ENCODE peak calls at places on chromosomes 5 and 9, in nine cellular contexts. One of them, this sample, is unnamed.
A peak's percentile ranks its signal among the peaks of the same experiment; 100 is the strongest.

GRCh38 chr5:135139397-135140134 is 105.5 kb upstream of the PITX1 start:
- DNase-seq in foreskin fibroblast: peak; percentile 84
- DNase-seq in HT1080: peak; percentile 94
- DNase-seq in mesendoderm: no peak
- DNase-seq in fibroblast of gingiva: peak; percentile 75
- DNase-seq in stimulated activated CD4-positive, alpha-beta T cell treated with anti-CD3 and anti-CD28 coated beads, Interleukin-15, amount 100 ng/mL, for 1 hour: no peak
- DNase-seq in activated CD4-positive, CD25-positive, alpha-beta regulatory T cell: no peak
- DNase-seq in neural progenitor cell: no peak
- DNase-seq in SIG-M5: peak; percentile 69
- DNase-seq in this sample: no peak

GRCh38 chr5:142016576-142016975 is 3.7 kb upstream of the GNPDA1 start:
- DNase-seq in HT1080: no peak
- DNase-seq in neural progenitor cell: no peak
- DNase-seq in SIG-M5: no peak
- DNase-seq in fibroblast of gingiva: no peak
- DNase-seq in mesendoderm: no peak
- DNase-seq in activated CD4-positive, CD25-positive, alpha-beta regulatory T cell: no peak
- DNase-seq in foreskin fibroblast: no peak
- DNase-seq in stimulated activated CD4-positive, alpha-beta T cell treated with anti-CD3 and anti-CD28 coated beads, Interleukin-15, amount 100 ng/mL, for 1 hour: no peak
- DNase-seq in this sample: no peak

GRCh38 chr5:170491479-170491878 is 12.3 kb upstream of the KCNIP1 start:
- DNase-seq in SIG-M5: no peak
- DNase-seq in neural progenitor cell: no peak
- DNase-seq in stimulated activated CD4-positive, alpha-beta T cell treated with anti-CD3 and anti-CD28 coated beads, Interleukin-15, amount 100 ng/mL, for 1 hour: no peak
- DNase-seq in fibroblast of gingiva: peak; percentile 91
- DNase-seq in mesendoderm: no peak
- DNase-seq in activated CD4-positive, CD25-positive, alpha-beta regulatory T cell: no peak
- DNase-seq in HT1080: peak; percentile 91
- DNase-seq in foreskin fibroblast: peak; percentile 55
- DNase-seq in this sample: no peak

GRCh38 chr9:135526089-135526729 is 5.0 kb downstream of the LCN1 start:
- DNase-seq in activated CD4-positive, CD25-positive, alpha-beta regulatory T cell: no peak
- DNase-seq in stimulated activated CD4-positive, alpha-beta T cell treated with anti-CD3 and anti-CD28 coated beads, Interleukin-15, amount 100 ng/mL, for 1 hour: no peak
- DNase-seq in foreskin fibroblast: no peak
- DNase-seq in SIG-M5: no peak
- DNase-seq in mesendoderm: no peak
- DNase-seq in HT1080: no peak
- DNase-seq in neural progenitor cell: no peak
- DNase-seq in fibroblast of gingiva: no peak
- DNase-seq in this sample: peak; percentile 40

GRCh38 chr9:37449877-37450632 is 15.2 kb downstream of the ZBTB5 start:
- DNase-seq in SIG-M5: no peak
- DNase-seq in mesendoderm: peak; percentile 85
- DNase-seq in stimulated activated CD4-positive, alpha-beta T cell treated with anti-CD3 and anti-CD28 coated beads, Interleukin-15, amount 100 ng/mL, for 1 hour: no peak
- DNase-seq in fibroblast of gingiva: no peak
- DNase-seq in activated CD4-positive, CD25-positive, alpha-beta regulatory T cell: no peak
- DNase-seq in neural progenitor cell: peak; percentile 93
- DNase-seq in HT1080: no peak
- DNase-seq in foreskin fibroblast: no peak
- DNase-seq in this sample: no peak

GRCh38 chr9:99385814-99386279 is 163.8 kb downstream of the SEC61B start:
- DNase-seq in SIG-M5: no peak
- DNase-seq in foreskin fibroblast: peak; percentile 55
- DNase-seq in neural progenitor cell: no peak
- DNase-seq in stimulated activated CD4-positive, alpha-beta T cell treated with anti-CD3 and anti-CD28 coated beads, Interleukin-15, amount 100 ng/mL, for 1 hour: no peak
- DNase-seq in fibroblast of gingiva: peak; percentile 89
- DNase-seq in HT1080: peak; percentile 13
- DNase-seq in activated CD4-positive, CD25-positive, alpha-beta regulatory T cell: no peak
- DNase-seq in mesendoderm: no peak
- DNase-seq in this sample: no peak

GRCh38 chr9:124005372-124005771 is 6.2 kb upstream of the LHX2 start:
- DNase-seq in activated CD4-positive, CD25-positive, alpha-beta regulatory T cell: no peak
- DNase-seq in mesendoderm: peak; percentile 56
- DNase-seq in SIG-M5: no peak
- DNase-seq in foreskin fibroblast: no peak
- DNase-seq in HT1080: no peak
- DNase-seq in stimulated activated CD4-positive, alpha-beta T cell treated with anti-CD3 and anti-CD28 coated beads, Interleukin-15, amount 100 ng/mL, for 1 hour: no peak
- DNase-seq in neural progenitor cell: peak; percentile 71
- DNase-seq in fibroblast of gingiva: no peak
- DNase-seq in this sample: no peak

GRCh38 chr9:115204827-115205506 is 87.0 kb upstream of the TNC start:
- DNase-seq in stimulated activated CD4-positive, alpha-beta T cell treated with anti-CD3 and anti-CD28 coated beads, Interleukin-15, amount 100 ng/mL, for 1 hour: no peak
- DNase-seq in SIG-M5: no peak
- DNase-seq in fibroblast of gingiva: peak; percentile 32
- DNase-seq in mesendoderm: no peak
- DNase-seq in foreskin fibroblast: peak; percentile 84
- DNase-seq in neural progenitor cell: no peak
- DNase-seq in HT1080: peak; percentile 86
- DNase-seq in activated CD4-positive, CD25-positive, alpha-beta regulatory T cell: no peak
- DNase-seq in this sample: no peak

GRCh38 chr9:108874058-108874788 is 12.2 kb downstream of the ACTL7A start:
- DNase-seq in foreskin fibroblast: no peak
- DNase-seq in stimulated activated CD4-positive, alpha-beta T cell treated with anti-CD3 and anti-CD28 coated beads, Interleukin-15, amount 100 ng/mL, for 1 hour: no peak
- DNase-seq in fibroblast of gingiva: no peak
- DNase-seq in neural progenitor cell: no peak
- DNase-seq in HT1080: no peak
- DNase-seq in activated CD4-positive, CD25-positive, alpha-beta regulatory T cell: no peak
- DNase-seq in mesendoderm: no peak
- DNase-seq in SIG-M5: no peak
- DNase-seq in this sample: no peak

GRCh38 chr5:93151121-93151520 is 429.9 kb downstream of the NR2F1-AS1 start:
- DNase-seq in neural progenitor cell: no peak
- DNase-seq in foreskin fibroblast: peak; percentile 45
- DNase-seq in activated CD4-positive, CD25-positive, alpha-beta regulatory T cell: no peak
- DNase-seq in fibroblast of gingiva: peak; percentile 56
- DNase-seq in SIG-M5: no peak
- DNase-seq in HT1080: peak; percentile 42
- DNase-seq in mesendoderm: no peak
- DNase-seq in stimulated activated CD4-positive, alpha-beta T cell treated with anti-CD3 and anti-CD28 coated beads, Interleukin-15, amount 100 ng/mL, for 1 hour: no peak
- DNase-seq in this sample: no peak

GRCh38 chr9:107866912-107867311 is 377.3 kb upstream of the KLF4 start:
- DNase-seq in SIG-M5: peak; percentile 64
- DNase-seq in foreskin fibroblast: no peak
- DNase-seq in fibroblast of gingiva: peak; percentile 60
- DNase-seq in neural progenitor cell: no peak
- DNase-seq in mesendoderm: no peak
- DNase-seq in stimulated activated CD4-positive, alpha-beta T cell treated with anti-CD3 and anti-CD28 coated beads, Interleukin-15, amount 100 ng/mL, for 1 hour: no peak
- DNase-seq in activated CD4-positive, CD25-positive, alpha-beta regulatory T cell: no peak
- DNase-seq in HT1080: no peak
- DNase-seq in this sample: no peak

GRCh38 chr9:32378993-32379729 is 5.3 kb upstream of the ACO1 start:
- DNase-seq in stimulated activated CD4-positive, alpha-beta T cell treated with anti-CD3 and anti-CD28 coated beads, Interleukin-15, amount 100 ng/mL, for 1 hour: no peak
- DNase-seq in fibroblast of gingiva: peak; percentile 68
- DNase-seq in foreskin fibroblast: peak; percentile 64
- DNase-seq in neural progenitor cell: peak; percentile 80
- DNase-seq in mesendoderm: peak; percentile 88
- DNase-seq in SIG-M5: peak; percentile 7
- DNase-seq in activated CD4-positive, CD25-positive, alpha-beta regulatory T cell: peak; percentile 11
- DNase-seq in HT1080: peak; percentile 69
- DNase-seq in this sample: no peak